ENCODE peak calls at places on chromosome 21, in seven cellular contexts. B is NCI-H82, N is M059J, V is GM03348, T is WTC11, R is activated T-cell treated with anti-CD3 and anti-CD28 coated beads for 1 hour, H is T follicular helper cell. G is an unnamed sample.

GRCh38 chr21:14968821-14969220 is 96.0 kb downstream of the NRIP1 start:
- DNase-seq in B (no peak), N (no peak), V (peak), T (no peak), R (no peak), H (no peak), G (no peak)

GRCh38 chr21:42840411-42841155 is 38.8 kb downstream of the WDR4 start:
- DNase-seq in B (no peak), N (no peak), V (no peak), T (no peak), R (no peak), H (no peak), G (no peak)

GRCh38 chr21:32524010-32524719 is 61.2 kb downstream of the TCP10L start:
- DNase-seq in B (no peak), N (peak), V (peak), T (no peak), R (no peak), H (no peak), G (peak)

GRCh38 chr21:45891388-45892155 is 90.0 kb upstream of the COL6A1 start:
- DNase-seq in B (no peak), N (peak), V (no peak), T (no peak), R (no peak), H (no peak), G (no peak)

GRCh38 chr21:37742532-37742931 is 173.7 kb downstream of the KCNJ6 start:
- DNase-seq in B (no peak), N (peak), V (peak), T (no peak), R (no peak), H (no peak), G (no peak)

GRCh38 chr21:37463083-37463780 is 96.7 kb downstream of the DYRK1A start:
- DNase-seq in B (peak), N (peak), V (peak), T (no peak), R (no peak), H (no peak), G (peak)

GRCh38 chr21:37907076-37907475 is 9.2 kb downstream of the KCNJ6 start:
- DNase-seq in B (no peak), N (peak), V (no peak), T (no peak), R (no peak), H (no peak), G (no peak)

GRCh38 chr21:41054206-41054605 is 113.8 kb upstream of the BACE2 start:
- DNase-seq in B (no peak), N (no peak), V (no peak), T (no peak), R (no peak), H (no peak), G (no peak)

GRCh38 chr21:36132691-36133090 is 2.2 kb upstream of the CBR3 start:
- DNase-seq in B (no peak), N (no peak), V (no peak), T (no peak), R (no peak), H (no peak), G (no peak)

GRCh38 chr21:25313891-25314646 is 293.2 kb downstream of the MRPL39 start:
- DNase-seq in B (peak), N (peak), V (peak), T (no peak), R (no peak), H (no peak), G (no peak)

GRCh38 chr21:34592120-34592561 is 22.8 kb downstream of the RCAN1 start:
- DNase-seq in B (peak), N (no peak), V (peak), T (no peak), R (no peak), H (no peak), G (no peak)

GRCh38 chr21:15015622-15016471 is 49.0 kb downstream of the NRIP1 start:
- DNase-seq in B (no peak), N (peak), V (peak), T (no peak), R (no peak), H (no peak), G (no peak)

GRCh38 chr21:41250519-41250918 is 66.1 kb upstream of the FAM3B start:
- DNase-seq in B (no peak), N (peak), V (no peak), T (no peak), R (no peak), H (no peak), G (peak)

GRCh38 chr21:34670962-34671348 is 2.2 kb downstream of the CLIC6 start:
- DNase-seq in B (no peak), N (peak), V (no peak), T (no peak), R (no peak), H (no peak), G (no peak)

GRCh38 chr21:31735518-31735992 is 3.6 kb upstream of the SCAF4 start:
- DNase-seq in B (no peak), N (no peak), V (no peak), T (no peak), R (no peak), H (no peak), G (no peak)

G was measured in lung microvascular endothelial cell.